ENCODE peak calls at places on chromosomes 1 and 21, in nine cellular contexts. One of them, this sample, is unnamed.

GRCh38 chr1:201537966-201538617 is 835 bp upstream of the NAV1 start:
- DNase-seq in tibial artery: no peak
- DNase-seq in RWPE1: no peak
- DNase-seq in mammary epithelial cell: no peak
- DNase-seq in coronary artery: no peak
- DNase-seq in brain microvascular endothelial cell: no peak
- DNase-seq in heart right ventricle: no peak
- DNase-seq in fibroblast of lung: no peak
- DNase-seq in sigmoid colon: no peak
- DNase-seq in this sample: peak

GRCh38 chr1:39288735-39289465 is 84.4 kb downstream of the MACF1 start:
- DNase-seq in tibial artery: no peak
- DNase-seq in RWPE1: no peak
- DNase-seq in mammary epithelial cell: peak
- DNase-seq in coronary artery: no peak
- DNase-seq in brain microvascular endothelial cell: peak
- DNase-seq in heart right ventricle: no peak
- DNase-seq in fibroblast of lung: no peak
- DNase-seq in sigmoid colon: no peak
- DNase-seq in this sample: no peak

GRCh38 chr1:55402117-55402516 is 187.0 kb upstream of the USP24 start:
- DNase-seq in tibial artery: no peak
- DNase-seq in RWPE1: no peak
- DNase-seq in mammary epithelial cell: no peak
- DNase-seq in coronary artery: no peak
- DNase-seq in brain microvascular endothelial cell: peak
- DNase-seq in heart right ventricle: no peak
- DNase-seq in fibroblast of lung: peak
- DNase-seq in sigmoid colon: no peak
- DNase-seq in this sample: no peak

GRCh38 chr21:17441370-17441769 is 71.5 kb upstream of the CXADR start:
- DNase-seq in tibial artery: no peak
- DNase-seq in RWPE1: no peak
- DNase-seq in mammary epithelial cell: peak
- DNase-seq in coronary artery: no peak
- DNase-seq in brain microvascular endothelial cell: no peak
- DNase-seq in heart right ventricle: no peak
- DNase-seq in fibroblast of lung: peak
- DNase-seq in sigmoid colon: no peak
- DNase-seq in this sample: no peak

GRCh38 chr1:7641587-7642417 is 129.3 kb upstream of the VAMP3 start:
- DNase-seq in tibial artery: no peak
- DNase-seq in RWPE1: no peak
- DNase-seq in mammary epithelial cell: no peak
- DNase-seq in coronary artery: no peak
- DNase-seq in brain microvascular endothelial cell: no peak
- DNase-seq in heart right ventricle: no peak
- DNase-seq in fibroblast of lung: no peak
- DNase-seq in sigmoid colon: no peak
- DNase-seq in this sample: no peak

GRCh38 chr1:165871311-165872067 is 44.1 kb downstream of the UCK2 start:
- DNase-seq in tibial artery: no peak
- DNase-seq in RWPE1: no peak
- DNase-seq in mammary epithelial cell: peak
- DNase-seq in coronary artery: no peak
- DNase-seq in brain microvascular endothelial cell: peak
- DNase-seq in heart right ventricle: peak
- DNase-seq in fibroblast of lung: peak
- DNase-seq in sigmoid colon: no peak
- DNase-seq in this sample: peak

GRCh38 chr1:26239936-26240335 is 5.9 kb downstream of the CEP85 start:
- DNase-seq in tibial artery: no peak
- DNase-seq in RWPE1: no peak
- DNase-seq in mammary epithelial cell: no peak
- DNase-seq in coronary artery: no peak
- DNase-seq in brain microvascular endothelial cell: peak
- DNase-seq in heart right ventricle: no peak
- DNase-seq in fibroblast of lung: no peak
- DNase-seq in sigmoid colon: no peak
- DNase-seq in this sample: no peak

GRCh38 chr1:169945171-169945570 is 51.5 kb upstream of the SCYL3 start:
- DNase-seq in tibial artery: no peak
- DNase-seq in RWPE1: no peak
- DNase-seq in mammary epithelial cell: no peak
- DNase-seq in coronary artery: no peak
- DNase-seq in brain microvascular endothelial cell: no peak
- DNase-seq in heart right ventricle: no peak
- DNase-seq in fibroblast of lung: no peak
- DNase-seq in sigmoid colon: peak
- DNase-seq in this sample: no peak

GRCh38 chr1:13516606-13517005 is 2.8 kb upstream of the LRRC38 start:
- DNase-seq in tibial artery: no peak
- DNase-seq in RWPE1: no peak
- DNase-seq in mammary epithelial cell: no peak
- DNase-seq in coronary artery: no peak
- DNase-seq in brain microvascular endothelial cell: no peak
- DNase-seq in heart right ventricle: no peak
- DNase-seq in fibroblast of lung: no peak
- DNase-seq in sigmoid colon: no peak
- DNase-seq in this sample: no peak

GRCh38 chr1:13513063-13513884 is 529 bp downstream of the LRRC38 start:
- DNase-seq in tibial artery: no peak
- DNase-seq in RWPE1: no peak
- DNase-seq in mammary epithelial cell: no peak
- DNase-seq in coronary artery: no peak
- DNase-seq in brain microvascular endothelial cell: no peak
- DNase-seq in heart right ventricle: no peak
- DNase-seq in fibroblast of lung: no peak
- DNase-seq in sigmoid colon: no peak
- DNase-seq in this sample: no peak

GRCh38 chr1:13512472-13512871 is 1.3 kb downstream of the LRRC38 start:
- DNase-seq in tibial artery: no peak
- DNase-seq in RWPE1: no peak
- DNase-seq in mammary epithelial cell: no peak
- DNase-seq in coronary artery: no peak
- DNase-seq in brain microvascular endothelial cell: no peak
- DNase-seq in heart right ventricle: no peak
- DNase-seq in fibroblast of lung: no peak
- DNase-seq in sigmoid colon: no peak
- DNase-seq in this sample: no peak

GRCh38 chr1:13517193-13517812 is 3.5 kb upstream of the LRRC38 start:
- DNase-seq in tibial artery: no peak
- DNase-seq in RWPE1: no peak
- DNase-seq in mammary epithelial cell: no peak
- DNase-seq in coronary artery: no peak
- DNase-seq in brain microvascular endothelial cell: no peak
- DNase-seq in heart right ventricle: peak
- DNase-seq in fibroblast of lung: no peak
- DNase-seq in sigmoid colon: no peak
- DNase-seq in this sample: peak

DNA sequence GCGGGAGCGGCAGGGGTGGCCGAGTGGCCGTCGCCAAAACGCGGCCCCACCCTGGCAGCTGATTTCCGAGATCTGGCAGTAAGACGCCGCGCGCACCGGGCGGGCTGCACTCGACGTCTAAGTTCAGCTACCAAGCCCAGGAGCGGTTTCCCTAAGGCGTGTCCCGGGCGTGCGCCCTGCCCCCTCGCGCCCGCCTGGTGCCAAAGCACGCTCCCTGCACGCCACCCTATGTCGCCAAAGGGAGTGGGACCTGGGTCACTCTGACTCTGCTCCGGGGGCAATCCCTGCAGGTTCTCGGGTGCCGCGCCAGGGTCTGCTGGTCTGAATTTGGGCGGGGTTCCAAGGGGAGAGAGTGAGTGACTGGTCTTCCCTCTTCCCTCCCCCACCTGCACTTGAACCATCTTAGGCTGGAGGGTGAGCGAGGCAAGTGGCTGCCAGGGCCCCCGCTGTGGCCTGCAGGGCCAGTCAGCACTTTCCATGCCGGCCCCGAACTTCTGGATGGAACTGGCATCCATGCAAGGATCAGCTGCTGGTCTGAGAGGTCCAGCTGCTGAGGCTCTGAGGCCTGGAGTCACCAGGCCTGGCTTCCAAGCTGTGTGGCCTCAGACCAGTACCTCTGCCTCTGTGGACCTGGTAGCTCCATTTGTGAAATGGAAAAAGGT is at the start of gene LRRC38:
- DNase-seq in tibial artery: no peak
- DNase-seq in RWPE1: no peak
- DNase-seq in mammary epithelial cell: no peak
- DNase-seq in coronary artery: no peak
- DNase-seq in brain microvascular endothelial cell: no peak
- DNase-seq in heart right ventricle: peak
- DNase-seq in fibroblast of lung: no peak
- DNase-seq in sigmoid colon: no peak
- DNase-seq in this sample: peak
- TF ChIP-seq CTCF in tibial artery: no peak
- TF ChIP-seq CTCF in RWPE1: no peak
- TF ChIP-seq CTCF in mammary epithelial cell: no peak
- TF ChIP-seq CTCF in coronary artery: no peak
- TF ChIP-seq CTCF in brain microvascular endothelial cell: no peak
- TF ChIP-seq CTCF in heart right ventricle: no peak
- TF ChIP-seq CTCF in fibroblast of lung: no peak
- TF ChIP-seq CTCF in sigmoid colon: no peak
- TF ChIP-seq CTCF in this sample: peak

GRCh38 chr1:202563818-202564217 is 146.4 kb downstream of the SYT2 start:
- DNase-seq in tibial artery: no peak
- DNase-seq in RWPE1: no peak
- DNase-seq in mammary epithelial cell: no peak
- DNase-seq in coronary artery: no peak
- DNase-seq in brain microvascular endothelial cell: no peak
- DNase-seq in heart right ventricle: no peak
- DNase-seq in fibroblast of lung: no peak
- DNase-seq in sigmoid colon: no peak
- DNase-seq in this sample: no peak

GRCh38 chr1:202562443-202563060 is 147.7 kb downstream of the SYT2 start:
- DNase-seq in tibial artery: no peak
- DNase-seq in RWPE1: no peak
- DNase-seq in mammary epithelial cell: no peak
- DNase-seq in coronary artery: no peak
- DNase-seq in brain microvascular endothelial cell: no peak
- DNase-seq in heart right ventricle: no peak
- DNase-seq in fibroblast of lung: no peak
- DNase-seq in sigmoid colon: no peak
- DNase-seq in this sample: no peak

GRCh38 chr1:202567747-202568146 is 142.5 kb downstream of the SYT2 start:
- DNase-seq in tibial artery: no peak
- DNase-seq in RWPE1: no peak
- DNase-seq in mammary epithelial cell: no peak
- DNase-seq in coronary artery: no peak
- DNase-seq in brain microvascular endothelial cell: no peak
- DNase-seq in heart right ventricle: no peak
- DNase-seq in fibroblast of lung: no peak
- DNase-seq in sigmoid colon: no peak
- DNase-seq in this sample: no peak

GRCh38 chr1:202565890-202566289 is 144.4 kb downstream of the SYT2 start:
- DNase-seq in tibial artery: no peak
- DNase-seq in RWPE1: no peak
- DNase-seq in mammary epithelial cell: no peak
- DNase-seq in coronary artery: no peak
- DNase-seq in brain microvascular endothelial cell: no peak
- DNase-seq in heart right ventricle: no peak
- DNase-seq in fibroblast of lung: no peak
- DNase-seq in sigmoid colon: no peak
- DNase-seq in this sample: no peak

GRCh38 chr1:202564958-202565497 is 145.2 kb downstream of the SYT2 start:
- DNase-seq in tibial artery: no peak
- DNase-seq in RWPE1: no peak
- DNase-seq in mammary epithelial cell: no peak
- DNase-seq in coronary artery: no peak
- DNase-seq in brain microvascular endothelial cell: no peak
- DNase-seq in heart right ventricle: no peak
- DNase-seq in fibroblast of lung: no peak
- DNase-seq in sigmoid colon: no peak
- DNase-seq in this sample: no peak
- H3K27ac ChIP-seq in tibial artery: peak
- H3K27ac ChIP-seq in RWPE1: no peak
- H3K27ac ChIP-seq in mammary epithelial cell: no peak
- H3K27ac ChIP-seq in coronary artery: peak
- H3K27ac ChIP-seq in brain microvascular endothelial cell: no peak
- H3K27ac ChIP-seq in heart right ventricle: no peak
- H3K27ac ChIP-seq in fibroblast of lung: no peak
- H3K27ac ChIP-seq in sigmoid colon: peak
- H3K27ac ChIP-seq in this sample: no peak

GRCh38 chr1:223041481-223041880 is 101.6 kb downstream of the TLR5 start:
- DNase-seq in tibial artery: no peak
- DNase-seq in RWPE1: no peak
- DNase-seq in mammary epithelial cell: no peak
- DNase-seq in coronary artery: no peak
- DNase-seq in brain microvascular endothelial cell: no peak
- DNase-seq in heart right ventricle: no peak
- DNase-seq in fibroblast of lung: no peak
- DNase-seq in sigmoid colon: no peak
- DNase-seq in this sample: no peak

GRCh38 chr1:223038288-223039006 is 104.6 kb downstream of the TLR5 start:
- DNase-seq in tibial artery: no peak
- DNase-seq in RWPE1: no peak
- DNase-seq in mammary epithelial cell: no peak
- DNase-seq in coronary artery: no peak
- DNase-seq in brain microvascular endothelial cell: no peak
- DNase-seq in heart right ventricle: no peak
- DNase-seq in fibroblast of lung: no peak
- DNase-seq in sigmoid colon: no peak
- DNase-seq in this sample: no peak

GRCh38 chr1:223037845-223038244 is 105.2 kb downstream of the TLR5 start:
- DNase-seq in tibial artery: no peak
- DNase-seq in RWPE1: no peak
- DNase-seq in mammary epithelial cell: no peak
- DNase-seq in coronary artery: no peak
- DNase-seq in brain microvascular endothelial cell: no peak
- DNase-seq in heart right ventricle: no peak
- DNase-seq in fibroblast of lung: no peak
- DNase-seq in sigmoid colon: no peak
- DNase-seq in this sample: no peak

GRCh38 chr1:223036479-223036845 is 106.6 kb downstream of the TLR5 start:
- DNase-seq in tibial artery: no peak
- DNase-seq in RWPE1: no peak
- DNase-seq in mammary epithelial cell: no peak
- DNase-seq in coronary artery: no peak
- DNase-seq in brain microvascular endothelial cell: no peak
- DNase-seq in heart right ventricle: no peak
- DNase-seq in fibroblast of lung: no peak
- DNase-seq in sigmoid colon: no peak
- DNase-seq in this sample: no peak

DNA sequence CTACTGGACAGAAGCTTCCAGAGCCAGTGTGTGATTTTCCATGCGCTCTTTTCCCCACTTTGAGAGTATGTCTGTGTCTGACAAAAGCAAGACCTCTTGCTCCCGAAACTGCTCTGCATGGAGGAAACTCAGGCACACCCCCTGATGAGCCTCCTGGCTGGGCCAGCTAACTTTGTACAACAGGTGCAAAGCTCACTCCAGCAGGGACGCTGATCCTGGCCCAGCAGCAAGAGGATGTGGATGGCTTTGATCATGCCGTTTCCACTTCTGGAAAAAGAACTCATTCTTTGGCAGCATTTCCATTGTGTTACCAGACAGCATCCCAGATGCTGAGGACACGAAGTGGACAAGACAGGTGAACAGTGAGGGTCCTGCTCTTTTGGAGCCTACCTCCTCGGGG is 103.1 kb downstream of the TLR5 start:
- DNase-seq in tibial artery: no peak
- DNase-seq in RWPE1: no peak
- DNase-seq in mammary epithelial cell: no peak
- DNase-seq in coronary artery: no peak
- DNase-seq in brain microvascular endothelial cell: no peak
- DNase-seq in heart right ventricle: no peak
- DNase-seq in fibroblast of lung: no peak
- DNase-seq in sigmoid colon: no peak
- DNase-seq in this sample: no peak
- TF ChIP-seq CTCF in tibial artery: no peak
- TF ChIP-seq CTCF in RWPE1: no peak
- TF ChIP-seq CTCF in mammary epithelial cell: no peak
- TF ChIP-seq CTCF in coronary artery: no peak
- TF ChIP-seq CTCF in brain microvascular endothelial cell: no peak
- TF ChIP-seq CTCF in heart right ventricle: no peak
- TF ChIP-seq CTCF in fibroblast of lung: no peak
- TF ChIP-seq CTCF in sigmoid colon: no peak
- TF ChIP-seq CTCF in this sample: no peak

GRCh38 chr21:34594566-34595234 is 20.2 kb downstream of the RCAN1 start:
- DNase-seq in tibial artery: no peak
- DNase-seq in RWPE1: no peak
- DNase-seq in mammary epithelial cell: no peak
- DNase-seq in coronary artery: no peak
- DNase-seq in brain microvascular endothelial cell: no peak
- DNase-seq in heart right ventricle: no peak
- DNase-seq in fibroblast of lung: no peak
- DNase-seq in sigmoid colon: no peak
- DNase-seq in this sample: no peak

GRCh38 chr21:34593423-34593822 is 21.5 kb downstream of the RCAN1 start:
- DNase-seq in tibial artery: no peak
- DNase-seq in RWPE1: no peak
- DNase-seq in mammary epithelial cell: no peak
- DNase-seq in coronary artery: no peak
- DNase-seq in brain microvascular endothelial cell: no peak
- DNase-seq in heart right ventricle: no peak
- DNase-seq in fibroblast of lung: no peak
- DNase-seq in sigmoid colon: no peak
- DNase-seq in this sample: no peak

GRCh38 chr21:34592120-34592561 is 22.8 kb downstream of the RCAN1 start:
- DNase-seq in tibial artery: peak
- DNase-seq in RWPE1: no peak
- DNase-seq in mammary epithelial cell: no peak
- DNase-seq in coronary artery: no peak
- DNase-seq in brain microvascular endothelial cell: peak
- DNase-seq in heart right ventricle: peak
- DNase-seq in fibroblast of lung: peak
- DNase-seq in sigmoid colon: no peak
- DNase-seq in this sample: no peak

GRCh38 chr21:34593954-34594531 is 20.9 kb downstream of the RCAN1 start:
- DNase-seq in tibial artery: no peak
- DNase-seq in RWPE1: no peak
- DNase-seq in mammary epithelial cell: no peak
- DNase-seq in coronary artery: no peak
- DNase-seq in brain microvascular endothelial cell: no peak
- DNase-seq in heart right ventricle: no peak
- DNase-seq in fibroblast of lung: peak
- DNase-seq in sigmoid colon: peak
- DNase-seq in this sample: no peak

DNA sequence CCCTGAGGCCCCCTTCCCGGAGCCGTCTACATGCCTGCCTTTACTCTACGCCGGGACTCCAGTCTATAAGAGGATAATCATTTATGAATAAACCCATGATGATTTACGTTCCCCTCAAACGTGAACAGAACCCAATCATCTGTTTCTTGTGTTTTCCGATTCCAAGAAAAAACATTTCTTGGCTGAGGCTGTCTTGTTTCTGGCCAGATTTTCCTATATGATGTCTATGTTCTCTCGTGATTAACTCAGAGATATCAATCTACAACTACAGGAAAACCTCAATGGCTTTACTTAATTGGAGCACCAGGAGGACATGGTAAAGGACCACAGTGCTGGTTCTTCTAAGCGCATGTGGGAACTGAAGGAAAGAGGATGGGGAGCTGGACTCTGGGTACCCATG is 22.3 kb downstream of the RCAN1 start:
- DNase-seq in tibial artery: no peak
- DNase-seq in RWPE1: no peak
- DNase-seq in mammary epithelial cell: no peak
- DNase-seq in coronary artery: no peak
- DNase-seq in brain microvascular endothelial cell: no peak
- DNase-seq in heart right ventricle: no peak
- DNase-seq in fibroblast of lung: no peak
- DNase-seq in sigmoid colon: no peak
- DNase-seq in this sample: no peak
- H3K27ac ChIP-seq in tibial artery: peak
- H3K27ac ChIP-seq in RWPE1: no peak
- H3K27ac ChIP-seq in mammary epithelial cell: no peak
- H3K27ac ChIP-seq in coronary artery: peak
- H3K27ac ChIP-seq in brain microvascular endothelial cell: no peak
- H3K27ac ChIP-seq in heart right ventricle: peak
- H3K27ac ChIP-seq in fibroblast of lung: no peak
- H3K27ac ChIP-seq in sigmoid colon: peak
- H3K27ac ChIP-seq in this sample: no peak

This sample was measured in A673.